ENCODE peak calls at places on chromosomes 3 and 15, in eight cellular contexts. One of them, this sample, is unnamed.

GRCh38 chr15:84949845-84950569 is 31.6 kb upstream of the PDE8A start:
- DNase-seq in fibroblast of pulmonary artery: no peak
- DNase-seq in HFF-Myc: no peak
- DNase-seq in lower lobe of right lung: no peak
- DNase-seq in gastrocnemius medialis: no peak
- DNase-seq in adrenal gland: peak; percentile 41
- DNase-seq in GM20000: no peak
- DNase-seq in natural killer cell: no peak
- DNase-seq in this sample: no peak

GRCh38 chr15:40441012-40441735 is 421 bp downstream of the BAHD1 start:
- DNase-seq in HFF-Myc: no peak
- DNase-seq in adrenal gland: no peak
- DNase-seq in natural killer cell: no peak
- DNase-seq in lower lobe of right lung: peak; percentile 61
- DNase-seq in gastrocnemius medialis: no peak
- DNase-seq in GM20000: no peak
- DNase-seq in fibroblast of pulmonary artery: no peak
- DNase-seq in this sample: no peak

GRCh38 chr3:185176756-185177359 is 24.0 kb upstream of the C3orf70 start:
- DNase-seq in natural killer cell: no peak
- DNase-seq in adrenal gland: peak; percentile 30
- DNase-seq in lower lobe of right lung: no peak
- DNase-seq in gastrocnemius medialis: no peak
- DNase-seq in GM20000: peak; percentile 26
- DNase-seq in fibroblast of pulmonary artery: peak; percentile 62
- DNase-seq in HFF-Myc: no peak
- DNase-seq in this sample: no peak

GRCh38 chr15:30023798-30024295 is 58.9 kb upstream of the GOLGA8J start:
- DNase-seq in HFF-Myc: no peak
- DNase-seq in adrenal gland: no peak
- DNase-seq in natural killer cell: no peak
- DNase-seq in gastrocnemius medialis: no peak
- DNase-seq in GM20000: no peak
- DNase-seq in lower lobe of right lung: no peak
- DNase-seq in fibroblast of pulmonary artery: peak; percentile 61
- DNase-seq in this sample: no peak

GRCh38 chr3:88188436-88188835 is 38.7 kb downstream of the C3orf38 start:
- DNase-seq in adrenal gland: no peak
- DNase-seq in lower lobe of right lung: no peak
- DNase-seq in gastrocnemius medialis: no peak
- DNase-seq in natural killer cell: no peak
- DNase-seq in fibroblast of pulmonary artery: peak; percentile 20
- DNase-seq in GM20000: no peak
- DNase-seq in HFF-Myc: no peak
- DNase-seq in this sample: no peak

GRCh38 chr15:73081321-73081958 is 29.2 kb downstream of the NEO1 start:
- DNase-seq in adrenal gland: peak; percentile 48
- DNase-seq in gastrocnemius medialis: no peak
- DNase-seq in natural killer cell: no peak
- DNase-seq in lower lobe of right lung: no peak
- DNase-seq in HFF-Myc: peak; percentile 39
- DNase-seq in GM20000: peak; percentile 10
- DNase-seq in fibroblast of pulmonary artery: peak; percentile 82
- DNase-seq in this sample: no peak

GRCh38 chr15:76312540-76313174 is 1.4 kb upstream of the ETFA start:
- DNase-seq in HFF-Myc: no peak
- DNase-seq in natural killer cell: no peak
- DNase-seq in adrenal gland: no peak
- DNase-seq in gastrocnemius medialis: no peak
- DNase-seq in lower lobe of right lung: no peak
- DNase-seq in GM20000: no peak
- DNase-seq in fibroblast of pulmonary artery: peak; percentile 13
- DNase-seq in this sample: no peak

GRCh38 chr3:14426305-14426620 is 23.9 kb downstream of the SLC6A6 start:
- DNase-seq in HFF-Myc: no peak
- DNase-seq in fibroblast of pulmonary artery: no peak
- DNase-seq in GM20000: no peak
- DNase-seq in lower lobe of right lung: no peak
- DNase-seq in adrenal gland: no peak
- DNase-seq in natural killer cell: no peak
- DNase-seq in gastrocnemius medialis: no peak
- DNase-seq in this sample: no peak

GRCh38 chr3:109265300-109265699 is 51.0 kb downstream of the DPPA2 start:
- DNase-seq in lower lobe of right lung: no peak
- DNase-seq in adrenal gland: peak; percentile 23
- DNase-seq in fibroblast of pulmonary artery: peak; percentile 45
- DNase-seq in HFF-Myc: no peak
- DNase-seq in GM20000: no peak
- DNase-seq in natural killer cell: no peak
- DNase-seq in gastrocnemius medialis: no peak
- DNase-seq in this sample: no peak

DNA sequence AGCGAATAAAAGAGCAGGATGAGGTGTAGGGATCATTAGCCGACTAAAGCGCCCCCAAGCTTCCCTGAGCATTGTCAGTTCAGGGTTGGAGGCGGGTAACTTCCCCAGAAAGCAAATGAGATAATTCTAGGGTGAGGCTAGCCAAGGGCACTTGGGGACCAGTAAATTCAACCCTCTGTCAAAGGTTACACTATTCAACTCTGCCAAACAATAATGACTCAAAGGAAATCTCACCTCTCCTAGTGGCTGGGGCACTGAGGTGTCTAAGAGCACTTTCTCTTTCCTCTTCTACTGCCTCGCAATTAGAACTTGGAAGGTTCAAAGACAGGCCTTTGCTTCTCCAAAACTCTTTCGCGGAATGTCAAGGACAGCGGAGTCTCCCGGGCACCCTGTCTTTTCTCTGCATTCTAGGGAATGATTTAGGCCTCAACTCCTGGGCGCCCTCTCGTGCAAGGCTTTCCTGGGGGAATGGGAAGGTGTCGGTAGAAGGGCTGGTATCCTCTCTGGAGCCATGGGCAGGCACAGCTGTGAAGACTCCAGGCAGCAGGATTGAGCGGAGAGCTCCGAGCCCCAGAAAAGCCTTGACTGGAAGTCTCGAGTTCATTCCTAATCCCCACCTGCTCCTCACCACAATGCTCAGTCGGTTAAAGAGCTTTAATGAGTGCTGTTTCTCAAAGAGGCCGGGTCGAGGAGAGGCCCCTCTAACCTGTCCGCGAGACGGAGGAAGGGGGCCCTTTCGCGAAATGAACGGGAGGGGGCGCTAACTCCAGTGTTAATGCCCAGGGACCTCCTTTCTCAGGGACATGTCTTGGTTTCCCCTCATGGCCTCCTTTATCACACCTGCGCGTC is 21.9 kb downstream of the ZIC4 start:
- DNase-seq in natural killer cell: no peak
- DNase-seq in fibroblast of pulmonary artery: no peak
- DNase-seq in HFF-Myc: no peak
- DNase-seq in GM20000: no peak
- DNase-seq in adrenal gland: no peak
- DNase-seq in gastrocnemius medialis: no peak
- DNase-seq in lower lobe of right lung: no peak
- DNase-seq in this sample: no peak
- TF ChIP-seq CTCF in natural killer cell: no peak
- TF ChIP-seq CTCF in fibroblast of pulmonary artery: no peak
- TF ChIP-seq CTCF in HFF-Myc: peak; percentile 41
- TF ChIP-seq CTCF in GM20000: no peak
- TF ChIP-seq CTCF in adrenal gland: no peak
- TF ChIP-seq CTCF in gastrocnemius medialis: no peak
- TF ChIP-seq CTCF in lower lobe of right lung: no peak
- TF ChIP-seq CTCF in this sample: peak; percentile 23

GRCh38 chr3:144444546-144444945 is 472.9 kb downstream of the DIPK2A start:
- DNase-seq in fibroblast of pulmonary artery: no peak
- DNase-seq in natural killer cell: no peak
- DNase-seq in GM20000: no peak
- DNase-seq in adrenal gland: no peak
- DNase-seq in gastrocnemius medialis: no peak
- DNase-seq in lower lobe of right lung: no peak
- DNase-seq in HFF-Myc: no peak
- DNase-seq in this sample: no peak

GRCh38 chr3:144444061-144444460 is 472.4 kb downstream of the DIPK2A start:
- DNase-seq in fibroblast of pulmonary artery: no peak
- DNase-seq in gastrocnemius medialis: no peak
- DNase-seq in HFF-Myc: no peak
- DNase-seq in natural killer cell: no peak
- DNase-seq in adrenal gland: no peak
- DNase-seq in GM20000: no peak
- DNase-seq in lower lobe of right lung: no peak
- DNase-seq in this sample: no peak
- TF ChIP-seq CTCF in fibroblast of pulmonary artery: no peak
- TF ChIP-seq CTCF in gastrocnemius medialis: no peak
- TF ChIP-seq CTCF in HFF-Myc: no peak
- TF ChIP-seq CTCF in natural killer cell: no peak
- TF ChIP-seq CTCF in adrenal gland: no peak
- TF ChIP-seq CTCF in GM20000: no peak
- TF ChIP-seq CTCF in lower lobe of right lung: no peak
- TF ChIP-seq CTCF in this sample: no peak

GRCh38 chr3:158084661-158085060 is 21.6 kb downstream of the SHOX2 start:
- DNase-seq in fibroblast of pulmonary artery: no peak
- DNase-seq in natural killer cell: no peak
- DNase-seq in GM20000: no peak
- DNase-seq in lower lobe of right lung: no peak
- DNase-seq in adrenal gland: no peak
- DNase-seq in HFF-Myc: no peak
- DNase-seq in gastrocnemius medialis: no peak
- DNase-seq in this sample: no peak

GRCh38 chr3:158086776-158087175 is 19.4 kb downstream of the SHOX2 start:
- DNase-seq in lower lobe of right lung: no peak
- DNase-seq in fibroblast of pulmonary artery: no peak
- DNase-seq in HFF-Myc: no peak
- DNase-seq in GM20000: no peak
- DNase-seq in gastrocnemius medialis: no peak
- DNase-seq in adrenal gland: no peak
- DNase-seq in natural killer cell: no peak
- DNase-seq in this sample: no peak

GRCh38 chr3:158079599-158079998 is 26.6 kb downstream of the SHOX2 start:
- DNase-seq in fibroblast of pulmonary artery: no peak
- DNase-seq in gastrocnemius medialis: no peak
- DNase-seq in HFF-Myc: no peak
- DNase-seq in adrenal gland: no peak
- DNase-seq in lower lobe of right lung: no peak
- DNase-seq in natural killer cell: no peak
- DNase-seq in GM20000: no peak
- DNase-seq in this sample: no peak

DNA sequence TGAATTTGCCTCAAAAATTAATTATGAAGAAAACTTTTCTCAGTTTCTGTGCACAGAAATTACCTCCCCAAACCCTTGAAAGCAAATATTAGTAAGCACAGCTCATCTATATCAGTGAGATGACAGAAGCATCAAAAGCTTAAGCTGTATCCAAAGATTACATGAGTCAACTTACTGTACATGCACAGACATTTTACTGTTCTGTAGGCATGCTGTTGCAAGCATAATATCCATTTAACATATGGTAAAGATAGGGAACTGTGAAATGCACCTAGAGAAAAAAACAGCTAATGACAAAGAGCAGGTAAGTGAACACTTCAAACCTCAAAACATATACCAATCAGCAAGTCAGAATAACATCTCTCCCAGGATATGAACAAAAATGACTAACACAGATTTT is 20.9 kb downstream of the SHOX2 start:
- DNase-seq in gastrocnemius medialis: no peak
- DNase-seq in fibroblast of pulmonary artery: no peak
- DNase-seq in natural killer cell: no peak
- DNase-seq in GM20000: no peak
- DNase-seq in adrenal gland: no peak
- DNase-seq in HFF-Myc: no peak
- DNase-seq in lower lobe of right lung: no peak
- DNase-seq in this sample: no peak
- TF ChIP-seq CTCF in gastrocnemius medialis: no peak
- TF ChIP-seq CTCF in fibroblast of pulmonary artery: no peak
- TF ChIP-seq CTCF in natural killer cell: no peak
- TF ChIP-seq CTCF in GM20000: no peak
- TF ChIP-seq CTCF in adrenal gland: no peak
- TF ChIP-seq CTCF in HFF-Myc: no peak
- TF ChIP-seq CTCF in lower lobe of right lung: no peak
- TF ChIP-seq CTCF in this sample: no peak

GRCh38 chr3:156751461-156752025 is 74.6 kb upstream of the LEKR1 start:
- DNase-seq in natural killer cell: no peak
- DNase-seq in fibroblast of pulmonary artery: peak; percentile 80
- DNase-seq in HFF-Myc: peak; percentile 88
- DNase-seq in adrenal gland: no peak
- DNase-seq in GM20000: no peak
- DNase-seq in gastrocnemius medialis: no peak
- DNase-seq in lower lobe of right lung: no peak
- DNase-seq in this sample: no peak
- TF ChIP-seq CTCF in natural killer cell: no peak
- TF ChIP-seq CTCF in fibroblast of pulmonary artery: peak; percentile 17
- TF ChIP-seq CTCF in HFF-Myc: no peak
- TF ChIP-seq CTCF in adrenal gland: no peak
- TF ChIP-seq CTCF in GM20000: no peak
- TF ChIP-seq CTCF in gastrocnemius medialis: no peak
- TF ChIP-seq CTCF in lower lobe of right lung: no peak
- TF ChIP-seq CTCF in this sample: no peak

GRCh38 chr3:108090066-108090700 is 648 bp downstream of the CD47 start:
- DNase-seq in HFF-Myc: no peak
- DNase-seq in GM20000: peak; percentile 60
- DNase-seq in fibroblast of pulmonary artery: peak; percentile 50
- DNase-seq in gastrocnemius medialis: peak; percentile 13
- DNase-seq in lower lobe of right lung: peak; percentile 61
- DNase-seq in adrenal gland: peak; percentile 37
- DNase-seq in natural killer cell: peak; percentile 62
- DNase-seq in this sample: no peak
- TF ChIP-seq CTCF in HFF-Myc: no peak
- TF ChIP-seq CTCF in GM20000: no peak
- TF ChIP-seq CTCF in fibroblast of pulmonary artery: no peak
- TF ChIP-seq CTCF in gastrocnemius medialis: no peak
- TF ChIP-seq CTCF in lower lobe of right lung: no peak
- TF ChIP-seq CTCF in adrenal gland: no peak
- TF ChIP-seq CTCF in natural killer cell: no peak
- TF ChIP-seq CTCF in this sample: no peak

DNA sequence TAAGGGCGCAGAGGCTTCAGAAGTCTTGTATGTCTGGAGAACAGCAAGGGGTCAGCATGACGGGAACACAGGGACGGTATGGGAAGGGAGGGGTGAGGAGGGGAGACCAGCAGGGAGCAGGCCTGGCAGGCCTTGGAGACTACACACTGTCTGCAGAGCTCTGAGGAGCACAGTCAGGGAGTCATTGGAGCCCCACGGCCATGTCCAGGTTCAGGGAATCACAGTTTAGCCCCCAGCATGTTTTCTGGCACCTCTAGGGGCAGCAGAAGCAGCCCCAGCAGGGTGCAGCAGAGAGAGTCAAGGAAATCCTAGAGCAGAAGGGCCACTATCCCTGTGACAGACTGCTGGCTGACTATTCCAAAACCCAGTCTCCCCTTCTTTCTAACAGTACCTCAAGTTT is 3.2 kb downstream of the LAMP3 start:
- DNase-seq in HFF-Myc: no peak
- DNase-seq in GM20000: no peak
- DNase-seq in natural killer cell: no peak
- DNase-seq in adrenal gland: no peak
- DNase-seq in fibroblast of pulmonary artery: no peak
- DNase-seq in lower lobe of right lung: no peak
- DNase-seq in gastrocnemius medialis: no peak
- DNase-seq in this sample: no peak
- TF ChIP-seq CTCF in HFF-Myc: peak; percentile 24
- TF ChIP-seq CTCF in GM20000: no peak
- TF ChIP-seq CTCF in natural killer cell: no peak
- TF ChIP-seq CTCF in adrenal gland: no peak
- TF ChIP-seq CTCF in fibroblast of pulmonary artery: peak; percentile 34
- TF ChIP-seq CTCF in lower lobe of right lung: no peak
- TF ChIP-seq CTCF in gastrocnemius medialis: no peak
- TF ChIP-seq CTCF in this sample: no peak

This sample was measured in CD14-positive monocyte.